ENCODE peak calls at places on chromosomes 12 and 14, in four cellular contexts. C, T, L and Q are unnamed samples.
A peak's percentile ranks its signal among the peaks of the same experiment; 100 is the strongest.

GRCh38 chr12:71837356-71837755 is 2.2 kb upstream of the TBC1D15 start:
- DNase-seq in C (no peak), T (no peak), L (no peak), Q (no peak)

GRCh38 chr14:89435527-89436273 is 18.7 kb upstream of the FOXN3 start:
- DNase-seq in C (no peak), T (no peak), L (no peak), Q (no peak)

GRCh38 chr12:131833896-131834641 is 5.9 kb downstream of the MMP17 start:
- DNase-seq in C (peak; percentile 37), T (no peak), L (no peak), Q (peak; percentile 33)

GRCh38 chr14:76727403-76727802 is 33.9 kb upstream of the VASH1 start:
- DNase-seq in C (no peak), T (no peak), L (no peak), Q (no peak)

GRCh38 chr12:100733817-100734593 is 60.6 kb upstream of the ANO4 start:
- DNase-seq in C (peak; percentile 60), T (no peak), L (no peak), Q (peak; percentile 59)

GRCh38 chr12:52763991-52764390 is 13.2 kb downstream of the KRT76 start:
- DNase-seq in C (no peak), T (no peak), L (no peak), Q (no peak)

GRCh38 chr14:34110531-34110930 is 159.7 kb upstream of the EGLN3 start:
- DNase-seq in C (no peak), T (no peak), L (no peak), Q (no peak)

GRCh38 chr14:76584271-76584702 is 177.0 kb upstream of the VASH1 start:
- DNase-seq in C (no peak), T (no peak), L (no peak), Q (no peak)

GRCh38 chr14:53953828-53954550 is 2.6 kb downstream of the BMP4 start:
- DNase-seq in C (peak; percentile 29), T (no peak), L (peak; percentile 43), Q (peak; percentile 85)

GRCh38 chr12:100427078-100427477 is 46.6 kb upstream of the NR1H4 start:
- DNase-seq in C (peak; percentile 72), T (no peak), L (no peak), Q (peak; percentile 15)

GRCh38 chr14:87705439-87705896 is 287.5 kb downstream of the GALC start:
- DNase-seq in C (no peak), T (no peak), L (no peak), Q (no peak)

GRCh38 chr14:25050494-25051170 is 685 bp upstream of the STXBP6 start:
- DNase-seq in C (peak; percentile 82), T (peak; percentile 18), L (no peak), Q (peak; percentile 62)

GRCh38 chr12:31117203-31118011 is 43.7 kb downstream of the DDX11 start:
- DNase-seq in C (peak; percentile 1), T (peak; percentile 59), L (peak; percentile 83), Q (peak; percentile 46)

GRCh38 chr12:62435337-62436163 is 31.1 kb upstream of the MON2 start:
- DNase-seq in C (peak; percentile 63), T (peak; percentile 54), L (peak; percentile 88), Q (peak; percentile 71)

GRCh38 chr12:86729798-86730197 is 473.6 kb upstream of the MGAT4C start:
- DNase-seq in C (no peak), T (no peak), L (no peak), Q (no peak)

GRCh38 chr12:26029741-26030033 is 71.2 kb downstream of the RASSF8 start:
- DNase-seq in C (peak; percentile 30), T (no peak), L (no peak), Q (no peak)

GRCh38 chr14:95480109-95480886 is 36.2 kb downstream of the SYNE3 start:
- DNase-seq in C (peak; percentile 31), T (no peak), L (no peak), Q (peak; percentile 53)

GRCh38 chr12:10220398-10221077 is 7.9 kb downstream of the GABARAPL1 start:
- DNase-seq in C (peak; percentile 64), T (no peak), L (no peak), Q (no peak)

GRCh38 chr14:74299061-74299545 is 3.6 kb downstream of the ABCD4 start:
- DNase-seq in C (peak; percentile 34), T (peak; percentile 27), L (no peak), Q (no peak)

GRCh38 chr12:112354399-112354798 is 27.8 kb downstream of the HECTD4 start:
- DNase-seq in C (no peak), T (no peak), L (no peak), Q (no peak)

GRCh38 chr12:132506730-132507538 is 17.0 kb downstream of the FBRSL1 start:
- DNase-seq in C (peak; percentile 77), T (no peak), L (peak; percentile 76), Q (peak; percentile 66)

GRCh38 chr12:75759842-75760260 is 248.4 kb upstream of the KRR1 start:
- DNase-seq in C (peak; percentile 94), T (no peak), L (no peak), Q (peak; percentile 59)

GRCh38 chr12:99195474-99195873 is 452.1 kb upstream of the GARIN6 start:
- DNase-seq in C (no peak), T (peak; percentile 8), L (no peak), Q (no peak)

GRCh38 chr12:51593539-51593938 is 2.5 kb downstream of the SCN8A start:
- DNase-seq in C (peak; percentile 79), T (peak; percentile 46), L (no peak), Q (peak; percentile 67)

GRCh38 chr12:19757317-19757877 is 318.1 kb downstream of the AEBP2 start:
- DNase-seq in C (peak; percentile 64), T (no peak), L (no peak), Q (peak; percentile 63)

GRCh38 chr14:104749111-104749649 is 3.8 kb upstream of the SIVA1 start:
- DNase-seq in C (peak; percentile 58), T (no peak), L (no peak), Q (no peak)

DNA sequence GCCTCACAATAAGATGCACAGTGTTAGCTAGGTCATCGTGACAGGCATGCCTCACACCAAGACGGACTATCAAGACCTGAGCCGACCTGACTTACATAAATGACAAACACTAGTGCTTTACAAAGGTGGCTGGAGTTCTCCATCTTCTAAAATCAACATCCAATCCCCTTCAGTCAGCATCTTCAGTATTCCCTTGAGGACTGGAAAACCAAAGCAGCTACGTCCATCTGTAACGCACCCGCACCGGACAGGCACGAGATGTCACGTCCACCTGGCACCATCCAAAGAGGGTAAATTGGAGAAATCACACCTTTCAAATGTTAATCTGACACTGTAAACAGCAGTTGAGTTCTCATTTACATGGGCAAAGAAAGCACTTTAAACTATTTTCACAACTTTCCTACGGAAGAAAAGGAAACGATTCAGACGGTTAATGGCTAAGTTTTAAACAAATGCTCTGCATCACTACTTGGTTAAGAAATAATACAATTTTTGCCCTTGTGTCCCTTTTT is 130.2 kb downstream of the PRICKLE1 start:
- DNase-seq in C (no peak), T (no peak), L (peak; percentile 56), Q (no peak)
- H2AK5ac ChIP-seq in C (no peak overlapping the region), T (no peak overlapping the region), L (no peak overlapping the region), Q (no peak overlapping the region)

GRCh38 chr14:98725196-98725595 is 546.8 kb downstream of the BCL11B start:
- DNase-seq in C (no peak), T (no peak), L (no peak), Q (no peak)
- H2AK5ac ChIP-seq in C (no peak overlapping the region), T (no peak overlapping the region), L (no peak overlapping the region), Q (no peak overlapping the region)

DNA sequence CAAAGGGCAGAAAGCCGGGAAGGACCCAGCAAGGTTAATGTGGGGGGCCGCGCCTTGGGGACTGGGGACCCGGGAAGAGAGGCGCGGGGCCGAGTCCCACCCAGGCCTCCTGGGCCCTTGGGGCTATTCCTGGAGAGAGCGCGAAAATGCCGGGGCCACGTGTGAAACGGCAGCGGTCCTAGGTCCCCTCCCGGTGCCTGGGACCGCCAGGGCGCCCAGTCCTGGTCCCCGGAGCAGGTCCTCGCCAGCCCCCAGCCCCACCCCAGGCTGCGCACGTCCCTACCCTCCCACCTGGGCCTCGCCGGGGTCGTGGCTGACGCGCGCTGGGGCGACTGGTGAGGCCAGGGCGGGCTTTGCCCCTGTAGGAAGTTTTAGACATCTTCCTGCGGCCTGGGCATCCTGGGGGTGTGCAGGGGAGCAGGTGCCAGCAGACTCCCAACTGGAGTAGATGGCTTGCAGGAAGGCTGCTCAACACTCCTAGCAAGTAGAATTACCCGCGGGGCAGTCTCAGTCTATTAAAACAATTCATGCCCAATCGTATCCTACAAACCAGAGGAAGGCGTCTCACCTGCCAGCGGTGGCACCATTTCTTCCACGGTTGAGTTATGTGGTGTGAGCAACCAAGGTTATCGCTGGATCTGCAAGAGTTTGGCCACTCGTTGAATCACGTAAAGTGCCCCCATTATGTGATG is 759 bp downstream of the FAR2 start:
- DNase-seq in C (no peak), T (no peak), L (peak; percentile 56), Q (no peak)
- H2AK5ac ChIP-seq in C (no peak overlapping the region), T (peak overlapping the region; percentile 67), L (no peak overlapping the region), Q (no peak overlapping the region)

DNA sequence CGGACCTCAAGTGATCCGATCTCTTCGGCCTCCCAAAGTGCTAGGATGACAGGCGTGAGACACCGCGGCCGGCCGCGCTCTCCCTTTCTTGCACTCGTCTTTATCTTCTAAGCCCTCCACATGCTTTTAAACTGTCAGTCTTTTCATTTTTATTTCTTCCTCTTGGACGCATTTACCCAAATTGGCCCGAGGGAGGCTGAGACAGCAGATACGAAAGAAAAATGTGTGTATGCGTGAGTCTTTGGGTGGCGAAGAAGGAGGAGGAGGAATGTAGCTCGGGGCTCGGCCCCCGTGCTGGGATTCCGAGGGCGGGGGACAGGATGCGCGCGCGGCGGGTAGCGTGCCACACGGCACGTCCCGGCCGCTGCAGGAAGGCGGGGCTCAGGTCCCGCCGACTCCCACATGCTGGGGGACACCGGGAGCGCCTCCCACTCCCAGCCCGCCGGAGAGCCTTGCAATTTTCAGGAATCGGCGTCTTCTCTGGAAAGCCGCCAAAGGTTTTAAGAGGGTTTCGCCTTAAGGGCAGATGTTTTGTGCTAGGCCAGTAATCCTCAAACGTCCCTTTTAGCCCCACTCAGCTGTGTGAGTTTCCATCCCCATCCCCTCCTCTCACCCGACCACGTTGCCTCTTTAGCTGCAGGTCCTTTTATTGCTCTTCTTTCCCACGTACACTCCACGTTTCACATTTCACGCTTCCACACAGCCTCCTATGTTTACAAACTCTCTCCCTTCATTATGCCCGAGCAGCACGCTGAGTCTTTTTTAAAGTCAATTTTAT is 34.7 kb upstream of the SLC2A3 start:
- DNase-seq in C (peak; percentile 94), T (peak; percentile 90), L (peak; percentile 98), Q (peak; percentile 97)
- H2AK5ac ChIP-seq in C (peak overlapping the region; percentile 99), T (no peak overlapping the region), L (no peak overlapping the region), Q (no peak overlapping the region)